ENCODE peak calls at places on chromosomes 13 and 19, in five cellular contexts. One of them, this sample, is unnamed.

GRCh38 chr19:1974381-1975066 is 33.6 kb downstream of the CSNK1G2 start:
- DNase-seq in OCI-LY7: no peak
- DNase-seq in lower leg skin: no peak
- DNase-seq in testis: no peak
- DNase-seq in CD8-positive, alpha-beta T cell: no peak
- DNase-seq in this sample: no peak

GRCh38 chr13:23365652-23366051 is 67.8 kb downstream of the SACS start:
- DNase-seq in OCI-LY7: no peak
- DNase-seq in lower leg skin: no peak
- DNase-seq in testis: no peak
- DNase-seq in CD8-positive, alpha-beta T cell: no peak
- DNase-seq in this sample: no peak

GRCh38 chr13:25963681-25964080 is 88.1 kb downstream of the SHISA2 start:
- DNase-seq in OCI-LY7: no peak
- DNase-seq in CD8-positive, alpha-beta T cell: no peak
- DNase-seq in testis: no peak
- DNase-seq in lower leg skin: no peak
- DNase-seq in this sample: no peak

GRCh38 chr13:73860501-73860900 is 273.7 kb downstream of the KLF12 start:
- DNase-seq in OCI-LY7: no peak
- DNase-seq in lower leg skin: no peak
- DNase-seq in testis: no peak
- DNase-seq in CD8-positive, alpha-beta T cell: no peak
- DNase-seq in this sample: no peak

GRCh38 chr13:28492527-28493367 is 2.2 kb downstream of the FLT1 start:
- DNase-seq in CD8-positive, alpha-beta T cell: no peak
- DNase-seq in testis: no peak
- DNase-seq in lower leg skin: no peak
- DNase-seq in OCI-LY7: no peak
- DNase-seq in this sample: no peak

GRCh38 chr13:49711218-49711863 is 20.1 kb upstream of the EBPL start:
- DNase-seq in testis: no peak
- DNase-seq in CD8-positive, alpha-beta T cell: no peak
- DNase-seq in lower leg skin: no peak
- DNase-seq in OCI-LY7: no peak
- DNase-seq in this sample: peak; percentile 77

GRCh38 chr19:27906081-27906480 is 1306.9 kb downstream of the UQCRFS1 start:
- DNase-seq in CD8-positive, alpha-beta T cell: no peak
- DNase-seq in testis: peak; percentile 67
- DNase-seq in OCI-LY7: no peak
- DNase-seq in lower leg skin: no peak
- DNase-seq in this sample: no peak

GRCh38 chr19:39474139-39474620 is 6.5 kb upstream of the TIMM50 start:
- DNase-seq in lower leg skin: peak; percentile 90
- DNase-seq in OCI-LY7: peak; percentile 65
- DNase-seq in CD8-positive, alpha-beta T cell: peak; percentile 43
- DNase-seq in testis: peak; percentile 60
- DNase-seq in this sample: peak; percentile 13

GRCh38 chr19:8251025-8251472 is 41.9 kb downstream of the CERS4 start:
- DNase-seq in lower leg skin: peak; percentile 89
- DNase-seq in OCI-LY7: no peak
- DNase-seq in testis: peak; percentile 86
- DNase-seq in CD8-positive, alpha-beta T cell: no peak
- DNase-seq in this sample: no peak

GRCh38 chr19:53908106-53908932 is 759 bp upstream of the CACNG7 start:
- DNase-seq in testis: peak; percentile 79
- DNase-seq in CD8-positive, alpha-beta T cell: no peak
- DNase-seq in lower leg skin: no peak
- DNase-seq in OCI-LY7: peak; percentile 52
- DNase-seq in this sample: peak; percentile 23

GRCh38 chr19:28940751-28941500 is 272.0 kb downstream of the UQCRFS1 start:
- DNase-seq in lower leg skin: no peak
- DNase-seq in testis: no peak
- DNase-seq in CD8-positive, alpha-beta T cell: no peak
- DNase-seq in OCI-LY7: no peak
- DNase-seq in this sample: peak; percentile 2

GRCh38 chr19:48639483-48640375 is 2.5 kb upstream of the DBP start:
- DNase-seq in CD8-positive, alpha-beta T cell: no peak
- DNase-seq in OCI-LY7: no peak
- DNase-seq in testis: no peak
- DNase-seq in lower leg skin: no peak
- DNase-seq in this sample: no peak

GRCh38 chr13:21478881-21479808 is 20.0 kb upstream of the ZDHHC20 start:
- DNase-seq in lower leg skin: no peak
- DNase-seq in testis: peak; percentile 59
- DNase-seq in OCI-LY7: peak; percentile 79
- DNase-seq in CD8-positive, alpha-beta T cell: no peak
- DNase-seq in this sample: peak; percentile 82

GRCh38 chr13:94550030-94550738 is 45.8 kb downstream of the TGDS start:
- DNase-seq in lower leg skin: no peak
- DNase-seq in CD8-positive, alpha-beta T cell: no peak
- DNase-seq in testis: no peak
- DNase-seq in OCI-LY7: no peak
- DNase-seq in this sample: no peak

GRCh38 chr13:89066868-89067466 is 1395.8 kb downstream of the SLITRK5 start:
- DNase-seq in OCI-LY7: peak; percentile 72
- DNase-seq in lower leg skin: no peak
- DNase-seq in testis: peak; percentile 47
- DNase-seq in CD8-positive, alpha-beta T cell: no peak
- DNase-seq in this sample: peak; percentile 71

GRCh38 chr13:27131906-27132305 is 39.7 kb downstream of the USP12 start:
- DNase-seq in testis: no peak
- DNase-seq in CD8-positive, alpha-beta T cell: no peak
- DNase-seq in lower leg skin: no peak
- DNase-seq in OCI-LY7: no peak
- DNase-seq in this sample: no peak

GRCh38 chr13:44976196-44976595 is 13.1 kb downstream of the NUFIP1 start:
- DNase-seq in testis: no peak
- DNase-seq in lower leg skin: no peak
- DNase-seq in CD8-positive, alpha-beta T cell: no peak
- DNase-seq in OCI-LY7: no peak
- DNase-seq in this sample: no peak

DNA sequence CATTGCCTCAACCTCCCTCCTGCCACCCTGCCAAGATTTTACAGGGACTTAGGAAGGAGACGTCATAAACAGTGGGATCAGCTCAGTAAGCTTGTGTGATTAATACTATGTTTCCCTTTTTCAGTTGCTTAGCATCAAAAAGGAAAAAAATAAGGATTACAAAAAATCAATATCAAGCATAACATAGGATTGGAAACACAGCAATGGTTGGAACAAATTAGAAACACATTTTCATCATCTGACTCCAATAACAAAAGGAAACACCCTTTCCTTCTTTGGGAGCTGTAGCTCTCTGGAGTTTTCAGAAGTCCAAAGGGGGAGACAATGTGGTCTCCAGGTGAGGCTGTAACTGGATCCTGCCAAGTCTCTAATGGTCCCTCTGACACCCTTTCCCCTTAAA is 233.4 kb downstream of the B3GLCT start:
- DNase-seq in lower leg skin: no peak
- DNase-seq in testis: no peak
- DNase-seq in CD8-positive, alpha-beta T cell: no peak
- DNase-seq in OCI-LY7: no peak
- DNase-seq in this sample: no peak
- H3K4me3 ChIP-seq in lower leg skin: no peak overlapping the region
- H3K4me3 ChIP-seq in testis: no peak overlapping the region
- H3K4me3 ChIP-seq in CD8-positive, alpha-beta T cell: no peak overlapping the region
- H3K4me3 ChIP-seq in OCI-LY7: no peak overlapping the region
- H3K4me3 ChIP-seq in this sample: no peak overlapping the region

DNA sequence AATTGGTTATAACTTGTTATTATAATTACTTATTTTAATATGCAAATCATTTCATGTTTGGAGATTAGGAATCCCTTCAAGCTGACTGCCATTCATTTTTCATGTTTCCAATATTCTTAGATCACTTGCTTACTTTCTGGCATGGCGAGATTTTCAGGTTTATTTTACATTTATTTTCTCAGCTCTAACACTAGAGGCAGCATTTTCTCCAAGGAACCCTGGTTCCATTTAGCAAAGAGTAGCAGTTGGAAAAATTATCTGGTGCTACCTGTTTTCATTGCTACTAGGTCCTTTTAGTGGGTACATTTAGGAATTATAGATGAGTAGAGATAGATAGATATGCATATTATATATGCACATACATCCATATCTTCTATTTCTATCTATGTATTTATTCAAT is 90.9 kb upstream of the TRPC4 start:
- DNase-seq in testis: no peak
- DNase-seq in lower leg skin: no peak
- DNase-seq in CD8-positive, alpha-beta T cell: no peak
- DNase-seq in OCI-LY7: peak; percentile 2
- DNase-seq in this sample: peak; percentile 7
- TF ChIP-seq CTCF in testis: no peak
- TF ChIP-seq CTCF in lower leg skin: no peak
- TF ChIP-seq CTCF in CD8-positive, alpha-beta T cell: no peak
- TF ChIP-seq CTCF in OCI-LY7: peak; percentile 78
- TF ChIP-seq CTCF in this sample: peak; percentile 36

DNA sequence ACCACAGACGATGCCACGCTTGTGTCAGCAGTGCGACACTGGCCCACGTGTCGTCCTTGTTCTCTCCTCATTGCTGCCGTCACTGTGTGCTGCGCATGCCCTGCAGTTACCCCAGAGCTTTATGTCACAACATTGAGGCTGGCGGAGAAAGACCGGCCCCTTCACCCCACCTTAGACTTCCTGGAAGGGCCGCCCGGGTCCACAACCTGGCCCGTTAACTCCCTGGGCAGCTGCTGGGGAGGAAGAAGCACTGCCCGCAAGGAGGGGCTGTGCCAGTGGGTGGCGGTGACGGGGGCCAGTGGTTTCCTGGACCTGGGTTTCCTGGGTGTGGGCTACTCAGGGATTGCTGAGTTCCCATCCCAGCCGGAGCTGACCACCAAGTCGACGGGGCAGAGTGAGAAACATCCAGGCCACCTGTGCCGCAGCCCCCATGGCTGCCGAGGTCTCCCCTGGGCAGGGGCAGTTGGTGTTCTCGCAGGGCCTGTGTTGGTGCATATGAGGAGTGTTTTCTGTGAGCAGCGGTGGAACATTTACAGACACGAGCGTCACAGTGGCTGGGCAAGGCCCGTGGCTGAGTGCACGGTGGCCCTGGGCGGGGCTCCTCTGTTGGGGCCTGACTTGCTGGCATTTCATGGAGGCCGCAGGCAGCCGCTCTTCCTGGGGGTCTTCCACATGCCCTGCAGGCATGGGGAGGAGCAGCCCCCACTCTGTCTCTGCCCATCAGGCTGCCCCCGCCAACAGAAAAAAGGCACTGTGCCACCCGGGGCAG is 23.1 kb downstream of the TFDP1 start:
- DNase-seq in testis: no peak
- DNase-seq in lower leg skin: no peak
- DNase-seq in CD8-positive, alpha-beta T cell: no peak
- DNase-seq in OCI-LY7: no peak
- DNase-seq in this sample: no peak
- H3K4me3 ChIP-seq in testis: no peak overlapping the region
- H3K4me3 ChIP-seq in lower leg skin: no peak overlapping the region
- H3K4me3 ChIP-seq in CD8-positive, alpha-beta T cell: no peak overlapping the region
- H3K4me3 ChIP-seq in OCI-LY7: no peak overlapping the region
- H3K4me3 ChIP-seq in this sample: no peak overlapping the region

GRCh38 chr19:5996102-5996501 is 18.2 kb upstream of the RANBP3 start:
- DNase-seq in CD8-positive, alpha-beta T cell: no peak
- DNase-seq in OCI-LY7: no peak
- DNase-seq in testis: no peak
- DNase-seq in lower leg skin: no peak
- DNase-seq in this sample: no peak
- TF ChIP-seq CTCF in CD8-positive, alpha-beta T cell: no peak
- TF ChIP-seq CTCF in OCI-LY7: no peak
- TF ChIP-seq CTCF in testis: no peak
- TF ChIP-seq CTCF in lower leg skin: no peak
- TF ChIP-seq CTCF in this sample: no peak

DNA sequence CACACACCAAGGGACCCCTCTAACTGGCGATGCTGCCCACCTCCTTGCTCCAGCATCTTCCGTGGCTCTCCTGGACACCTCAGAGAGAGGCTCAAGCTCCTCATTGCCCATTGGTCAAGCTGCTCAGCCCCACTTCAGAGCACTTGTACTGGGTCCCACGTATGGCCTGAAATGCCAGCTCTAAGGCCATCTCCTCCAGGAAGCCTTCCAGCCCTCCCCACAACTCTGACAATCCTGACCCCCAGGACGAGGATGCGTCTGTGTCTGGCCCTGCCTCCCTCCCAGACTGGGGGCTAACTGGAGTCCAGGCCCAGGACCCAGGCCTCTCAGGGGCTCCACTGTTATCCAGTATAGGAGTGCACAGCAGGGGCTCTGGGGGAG is 7.9 kb upstream of the HOMER3 start:
- DNase-seq in OCI-LY7: no peak
- DNase-seq in testis: no peak
- DNase-seq in lower leg skin: no peak
- DNase-seq in CD8-positive, alpha-beta T cell: no peak
- DNase-seq in this sample: no peak
- H3K4me3 ChIP-seq in OCI-LY7: no peak overlapping the region
- H3K4me3 ChIP-seq in testis: no peak overlapping the region
- H3K4me3 ChIP-seq in lower leg skin: no peak overlapping the region
- H3K4me3 ChIP-seq in CD8-positive, alpha-beta T cell: no peak overlapping the region
- H3K4me3 ChIP-seq in this sample: no peak overlapping the region

GRCh38 chr19:44845286-44845611 is 848 bp upstream of the NECTIN2 start:
- DNase-seq in testis: no peak
- DNase-seq in OCI-LY7: no peak
- DNase-seq in CD8-positive, alpha-beta T cell: no peak
- DNase-seq in lower leg skin: no peak
- DNase-seq in this sample: no peak
- TF ChIP-seq CTCF in testis: no peak
- TF ChIP-seq CTCF in OCI-LY7: no peak
- TF ChIP-seq CTCF in CD8-positive, alpha-beta T cell: no peak
- TF ChIP-seq CTCF in lower leg skin: no peak
- TF ChIP-seq CTCF in this sample: no peak

DNA sequence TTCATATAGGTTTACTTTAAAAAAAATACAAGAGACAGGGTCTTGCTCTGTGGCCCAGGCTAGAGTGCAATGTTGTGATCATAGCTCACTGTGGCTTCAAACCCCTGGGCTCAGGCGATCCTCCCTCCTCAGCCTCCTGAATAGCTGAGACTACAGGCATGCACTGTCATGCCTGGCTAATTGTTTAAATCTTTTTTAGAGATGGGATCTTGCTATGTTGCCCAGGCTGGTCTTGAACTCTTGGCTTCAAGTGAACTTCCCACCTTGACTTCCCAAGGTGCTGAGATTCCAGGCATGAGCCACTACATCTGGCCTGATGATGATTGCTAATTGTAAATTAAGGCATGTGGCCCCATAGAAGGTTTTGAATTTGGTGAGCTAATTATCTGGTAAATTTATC is 35.4 kb upstream of the ADGRE1 start:
- DNase-seq in lower leg skin: no peak
- DNase-seq in CD8-positive, alpha-beta T cell: no peak
- DNase-seq in OCI-LY7: no peak
- DNase-seq in testis: no peak
- DNase-seq in this sample: no peak
- H3K4me3 ChIP-seq in lower leg skin: no peak overlapping the region
- H3K4me3 ChIP-seq in CD8-positive, alpha-beta T cell: no peak overlapping the region
- H3K4me3 ChIP-seq in OCI-LY7: no peak overlapping the region
- H3K4me3 ChIP-seq in testis: no peak overlapping the region
- H3K4me3 ChIP-seq in this sample: no peak overlapping the region

DNA sequence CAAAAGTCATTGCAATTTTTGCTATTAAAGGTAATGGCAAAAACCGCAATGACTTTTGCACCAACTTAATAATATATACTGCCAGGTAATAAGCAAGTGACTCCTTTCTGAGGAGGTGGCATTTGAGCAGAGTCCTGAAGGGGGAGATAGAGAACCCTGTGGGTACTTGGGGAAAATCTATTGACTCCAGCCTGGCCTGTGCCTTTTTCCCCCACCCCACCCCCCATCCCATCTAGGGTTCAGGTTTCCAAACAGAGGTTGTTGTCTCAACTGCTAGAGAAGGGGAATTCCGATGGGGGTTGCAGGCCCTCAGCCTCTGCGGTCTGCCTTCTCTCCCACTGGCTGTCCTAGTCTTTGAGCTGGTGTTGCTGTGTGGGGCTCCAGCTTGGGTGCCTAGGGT is 11.5 kb downstream of the S1PR2 start:
- DNase-seq in CD8-positive, alpha-beta T cell: no peak
- DNase-seq in OCI-LY7: peak; percentile 84
- DNase-seq in testis: no peak
- DNase-seq in lower leg skin: no peak
- DNase-seq in this sample: no peak
- TF ChIP-seq CTCF in CD8-positive, alpha-beta T cell: peak; percentile 35
- TF ChIP-seq CTCF in OCI-LY7: peak; percentile 83
- TF ChIP-seq CTCF in testis: no peak
- TF ChIP-seq CTCF in lower leg skin: no peak
- TF ChIP-seq CTCF in this sample: peak; percentile 40